ENCODE peak calls at places on chromosomes 6 and 20, in six cellular contexts. K is CD8-positive, alpha-beta T cell; N is fibroblast of lung; Y is suprapubic skin; F is Caco-2; H is adrenal gland. R is an unnamed sample. For H3K27me3, the result is how much of the 10 kb centered on the place peaks cover.

GRCh38 chr6:57224769-57225515 is 2.8 kb upstream of the RAB23 start:
- DNase-seq in N (peak), K (no peak), Y (no peak), F (no peak), H (no peak), R (no peak)

GRCh38 chr20:63884506-63885263 is 10.2 kb upstream of the DNAJC5 start:
- DNase-seq in F (no peak), Y (no peak), H (no peak), N (no peak), K (no peak), R (no peak)

GRCh38 chr6:83592770-83593394 is 80.5 kb downstream of the PRSS35 start:
- DNase-seq in F (peak), Y (no peak), N (peak), K (no peak), H (peak), R (no peak)

GRCh38 chr6:57108691-57109090 is 18.7 kb downstream of the ZNF451 start:
- DNase-seq in K (no peak), F (no peak), Y (no peak), N (no peak), H (no peak), R (no peak)

GRCh38 chr20:44717986-44718385 is 2.8 kb downstream of the CCN5 start:
- DNase-seq in F (peak), K (no peak), Y (no peak), N (no peak), H (no peak), R (no peak)

GRCh38 chr6:13422601-13423247 is 64.7 kb downstream of the GFOD1 start:
- DNase-seq in H (no peak), Y (no peak), K (no peak), N (peak), F (no peak), R (no peak)

GRCh38 chr20:12575352-12576095 is 433.2 kb upstream of the SPTLC3 start:
- DNase-seq in Y (no peak), H (no peak), F (no peak), K (no peak), N (no peak), R (peak)

GRCh38 chr6:110858562-110859214 is 15.9 kb upstream of the AMD1 start:
- DNase-seq in K (no peak), N (no peak), H (no peak), F (no peak), Y (no peak), R (no peak)

GRCh38 chr6:116139917-116140316 is 14.0 kb upstream of the COL10A1 start:
- DNase-seq in H (no peak), K (no peak), N (no peak), Y (no peak), F (peak), R (no peak)

GRCh38 chr6:157571995-157572394 is 191.0 kb downstream of the ZDHHC14 start:
- DNase-seq in H (no peak), Y (no peak), F (no peak), K (no peak), N (no peak), R (no peak)

GRCh38 chr20:44414808-44415207 is 59.3 kb downstream of the HNF4A start:
- DNase-seq in H (no peak), N (no peak), K (no peak), Y (no peak), F (no peak), R (no peak)

GRCh38 chr20:63775096-63775978 is 35.8 kb downstream of the SLC2A4RG start:
- DNase-seq in K (peak), Y (no peak), H (peak), F (no peak), N (peak), R (no peak)

GRCh38 chr20:13262701-13263335 is 41.7 kb downstream of the ISM1 start:
- DNase-seq in H (no peak), F (peak), K (no peak), N (no peak), Y (no peak), R (no peak)

GRCh38 chr6:42453649-42454427 is 2.1 kb upstream of the TRERF1 start:
- DNase-seq in N (peak), H (peak), F (peak), K (no peak), Y (peak), R (no peak)

DNA sequence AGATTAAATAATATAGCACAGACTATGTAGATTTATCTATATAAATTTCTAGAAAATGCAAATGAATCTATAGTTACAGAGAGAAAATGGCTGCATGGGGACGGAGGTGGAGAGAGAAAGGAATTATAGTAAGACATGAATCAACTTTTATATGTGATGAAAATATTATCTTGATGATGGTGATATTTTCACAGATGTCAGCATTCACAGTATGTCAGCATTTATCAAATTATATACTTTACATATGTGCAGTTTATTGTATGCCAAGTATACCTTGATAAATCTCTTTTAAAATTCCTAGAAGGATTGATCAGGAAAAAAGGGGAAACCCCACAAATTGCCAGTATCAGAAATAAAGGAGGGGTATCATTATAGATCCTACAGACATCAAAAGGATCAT is 44.6 kb downstream of the NPEPL1 start:
- DNase-seq in F (no peak), Y (no peak), H (no peak), N (no peak), K (no peak), R (no peak)
- H3K27me3 ChIP-seq in F (under half), Y (under half), H (under half), N (under half), K (under half), R (under half)

GRCh38 chr20:58494923-58495622 is 20.1 kb downstream of the APCDD1L start:
- DNase-seq in K (no peak), Y (peak), N (no peak), H (no peak), F (no peak), R (peak)
- TF ChIP-seq CTCF in K (no peak), Y (no peak), N (no peak), H (no peak), F (no peak), R (no peak)

GRCh38 chr20:20201124-20201523 is 148.8 kb downstream of the CFAP61 start:
- DNase-seq in F (no peak), K (no peak), N (no peak), Y (no peak), H (no peak), R (no peak)

GRCh38 chr20:20201639-20202038 is 149.3 kb downstream of the CFAP61 start:
- DNase-seq in H (no peak), F (no peak), K (no peak), Y (no peak), N (no peak), R (no peak)

GRCh38 chr20:20196610-20197009 is 144.3 kb downstream of the CFAP61 start:
- DNase-seq in F (peak), K (no peak), H (no peak), Y (no peak), N (no peak), R (no peak)

GRCh38 chr20:20198011-20198410 is 145.7 kb downstream of the CFAP61 start:
- DNase-seq in Y (no peak), K (no peak), F (no peak), H (no peak), N (no peak), R (no peak)

GRCh38 chr20:20199338-20200160 is 147.2 kb downstream of the CFAP61 start:
- DNase-seq in F (no peak), H (no peak), K (no peak), Y (no peak), N (no peak), R (no peak)
- H3K27me3 ChIP-seq in F (under half), H (under half), K (under half), Y (under half), N (under half), R (under half)

GRCh38 chr20:3409417-3409816 is 1.9 kb upstream of the DNAAF9 start:
- DNase-seq in Y (no peak), K (no peak), H (no peak), F (no peak), N (no peak), R (no peak)
- TF ChIP-seq CTCF in Y (no peak), K (no peak), H (no peak), F (no peak), N (no peak), R (no peak)

DNA sequence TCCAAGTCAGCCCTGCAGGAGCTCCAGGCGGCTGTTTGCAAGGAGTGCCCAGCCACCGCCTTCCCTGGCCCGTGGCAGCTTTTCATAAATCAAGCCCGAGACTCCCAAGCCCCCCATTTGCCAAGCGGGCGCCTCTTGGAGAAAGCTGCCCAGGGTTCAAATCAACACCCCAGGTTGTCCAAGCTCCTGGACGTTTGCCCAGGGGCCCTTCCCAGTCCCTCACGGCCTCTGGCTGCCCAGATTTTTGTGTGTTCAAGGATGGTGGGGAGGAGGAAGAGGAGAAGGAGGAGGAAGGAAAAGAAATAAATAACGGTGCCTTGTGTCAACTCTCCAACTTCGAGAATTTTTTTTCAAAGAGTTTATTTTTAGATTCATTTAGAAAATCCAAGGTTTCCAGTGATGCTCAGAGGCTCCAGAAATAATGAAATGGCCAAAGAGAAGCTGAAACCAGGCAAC is 20.6 kb upstream of the NFATC2 start:
- DNase-seq in Y (no peak), K (no peak), H (no peak), F (no peak), N (no peak), R (no peak)
- H3K27me3 ChIP-seq in Y (under half), K (under half), H (under half), F (under half), N (under half), R (under half)

GRCh38 chr6:108260809-108261569 is at the start of gene SNX3:
- DNase-seq in N (peak), F (peak), Y (peak), K (peak), H (peak), R (peak)
- TF ChIP-seq CTCF in N (no peak), F (no peak), Y (no peak), K (no peak), H (peak), R (no peak)

DNA sequence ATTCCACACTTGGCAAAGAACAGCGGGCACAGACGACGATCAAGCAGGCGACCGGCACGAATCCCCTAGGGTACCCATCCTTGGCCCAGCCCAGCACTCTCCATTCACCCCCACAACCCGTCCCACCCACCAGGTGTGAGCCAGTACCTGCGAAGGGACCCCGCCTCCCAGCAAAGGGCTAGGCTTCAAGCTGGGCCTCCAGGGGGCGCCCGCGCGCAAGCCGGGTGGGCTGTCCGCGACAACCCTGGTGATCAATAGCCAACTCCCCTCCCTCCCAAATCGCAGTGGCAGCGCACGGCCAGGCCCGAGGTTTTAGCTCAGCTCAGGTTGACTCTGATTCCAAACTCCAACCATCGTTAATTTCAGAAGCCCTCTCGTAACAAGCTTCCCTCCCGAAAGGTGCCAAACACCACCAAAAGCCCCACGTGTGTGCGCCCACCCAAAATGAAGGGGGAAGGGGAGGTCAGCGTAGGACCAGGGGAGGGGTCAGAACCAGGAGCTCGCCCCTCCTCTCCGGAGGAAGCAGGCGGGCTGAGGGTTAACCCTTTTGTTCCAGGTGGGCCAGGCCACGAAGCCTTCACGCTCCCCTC is 2.1 kb downstream of the SALL4 start:
- DNase-seq in N (peak), F (peak), K (peak), H (peak), Y (no peak), R (no peak)
- H3K27me3 ChIP-seq in N (under half), F (under half), K (under half), H (under half), Y (under half), R (under half)

GRCh38 chr6:126531273-126531672 is 191.4 kb downstream of the CENPW start:
- DNase-seq in N (no peak), F (no peak), H (no peak), K (no peak), Y (no peak), R (no peak)
- TF ChIP-seq CTCF in N (no peak), F (no peak), H (no peak), K (no peak), Y (no peak), R (no peak)

R was measured in right atrium auricular region.